ENCODE peak calls at places on chromosome 4, in four cellular contexts. Q, A, M and F are unnamed samples.
A peak's percentile ranks its signal among the peaks of the same experiment; 100 is the strongest.

GRCh38 chr4:13415068-13415785 is 68.9 kb downstream of the RAB28 start:
- DNase-seq in Q (no peak), A (no peak), M (no peak), F (no peak)

GRCh38 chr4:158936238-158936637 is 166.6 kb upstream of the RAPGEF2 start:
- DNase-seq in Q (peak; percentile 61), A (no peak), M (no peak), F (no peak)

GRCh38 chr4:16824278-16824806 is 74.1 kb downstream of the LDB2 start:
- DNase-seq in Q (peak; percentile 64), A (no peak), M (no peak), F (no peak)

GRCh38 chr4:10584042-10584441 is 100.5 kb downstream of the CLNK start:
- DNase-seq in Q (peak; percentile 72), A (no peak), M (no peak), F (no peak)

GRCh38 chr4:154489558-154490260 is 1.9 kb downstream of the DCHS2 start:
- DNase-seq in Q (no peak), A (peak; percentile 10), M (no peak), F (no peak)

GRCh38 chr4:164207460-164207859 is 546.5 kb upstream of the SMIM31 start:
- DNase-seq in Q (no peak), A (no peak), M (no peak), F (no peak)

GRCh38 chr4:150240011-150240410 is 161.8 kb downstream of the DCLK2 start:
- DNase-seq in Q (peak; percentile 53), A (no peak), M (no peak), F (no peak)

GRCh38 chr4:86730310-86730709 is 118.9 kb downstream of the SLC10A6 start:
- DNase-seq in Q (no peak), A (no peak), M (no peak), F (no peak)

GRCh38 chr4:113699772-113700171 is 61.8 kb downstream of the CAMK2D start:
- DNase-seq in Q (peak; percentile 57), A (no peak), M (no peak), F (no peak)

GRCh38 chr4:123463869-123464268 is 67.3 kb downstream of the SPRY1 start:
- DNase-seq in Q (no peak), A (no peak), M (no peak), F (no peak)

GRCh38 chr4:155900402-155900801 is 3.1 kb upstream of the TDO2 start:
- DNase-seq in Q (peak; percentile 12), A (no peak), M (no peak), F (peak; percentile 87)

GRCh38 chr4:106284227-106284626 is 31.8 kb downstream of the TBCK start:
- DNase-seq in Q (no peak), A (no peak), M (no peak), F (no peak)
- H3K27ac ChIP-seq in Q (no peak overlapping the region), A (no peak overlapping the region), M (no peak overlapping the region), F (no peak overlapping the region)

DNA sequence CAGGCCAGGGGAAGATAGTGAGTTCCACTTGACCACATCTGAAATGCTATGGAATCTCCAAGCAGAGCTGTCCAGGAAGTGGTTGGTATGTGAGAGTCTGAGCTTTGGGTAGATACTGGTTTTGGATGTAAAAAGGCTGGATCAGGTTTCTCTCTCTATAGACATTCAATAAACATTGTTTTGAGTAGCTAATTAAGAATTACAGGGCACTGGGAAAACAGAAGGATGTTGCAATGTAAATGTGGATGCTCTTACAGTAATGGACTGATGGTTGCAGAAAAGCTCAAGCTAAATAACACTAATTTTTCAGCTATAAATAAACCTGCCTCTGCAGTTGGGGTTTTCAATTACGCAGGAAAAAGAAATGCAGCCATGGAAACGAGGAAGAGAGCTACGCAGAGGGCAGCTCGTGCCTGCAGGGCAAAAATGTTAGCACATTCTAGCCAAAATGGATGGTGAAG is 13.4 kb upstream of the CHRNA9 start:
- DNase-seq in Q (peak; percentile 47), A (no peak), M (no peak), F (no peak)
- H3K27ac ChIP-seq in Q (peak overlapping the region; percentile 26), A (no peak overlapping the region), M (no peak overlapping the region), F (no peak overlapping the region)

DNA sequence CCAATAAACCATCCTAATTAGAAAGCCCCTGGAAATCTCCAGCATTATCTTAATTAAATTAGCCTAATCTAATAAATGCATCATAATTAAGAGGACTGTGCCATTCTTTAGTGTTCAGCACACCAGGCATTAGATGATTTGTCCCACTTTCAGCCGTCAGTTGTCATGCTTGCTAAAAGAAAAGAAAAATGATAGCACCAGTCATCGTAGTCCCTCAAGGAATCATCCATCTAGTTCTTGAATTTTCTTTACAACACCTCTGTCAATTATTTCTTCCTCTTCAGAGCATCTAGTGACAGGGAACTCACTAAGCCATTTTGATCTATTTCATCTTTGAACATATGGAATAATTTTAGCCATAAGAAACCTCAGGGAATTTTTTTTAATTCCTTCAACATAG is 156.0 kb downstream of the PALLD start:
- DNase-seq in Q (no peak), A (no peak), M (no peak), F (no peak)
- H3K27ac ChIP-seq in Q (no peak overlapping the region), A (no peak overlapping the region), M (no peak overlapping the region), F (no peak overlapping the region)

GRCh38 chr4:142407569-142407968 is 438.5 kb downstream of the INPP4B start:
- DNase-seq in Q (peak; percentile 59), A (no peak), M (no peak), F (no peak)

GRCh38 chr4:142406051-142406549 is 440.0 kb downstream of the INPP4B start:
- DNase-seq in Q (peak; percentile 35), A (no peak), M (no peak), F (peak; percentile 22)

GRCh38 chr4:142404191-142404611 is 441.9 kb downstream of the INPP4B start:
- DNase-seq in Q (peak; percentile 95), A (peak; percentile 33), M (no peak), F (no peak)

GRCh38 chr4:142406917-142407501 is 439.1 kb downstream of the INPP4B start:
- DNase-seq in Q (peak; percentile 9), A (no peak), M (no peak), F (peak; percentile 16)

GRCh38 chr4:142405021-142405991 is 440.8 kb downstream of the INPP4B start:
- DNase-seq in Q (peak; percentile 86), A (peak; percentile 15), M (peak; percentile 25), F (peak; percentile 25)
- H3K27ac ChIP-seq in Q (peak overlapping the region; percentile 93), A (peak overlapping the region; percentile 80), M (peak overlapping the region; percentile 51), F (peak overlapping the region; percentile 86)

GRCh38 chr4:74764119-74764518 is 30.2 kb downstream of the BTC start:
- DNase-seq in Q (no peak), A (no peak), M (no peak), F (no peak)

GRCh38 chr4:74770511-74770910 is 23.8 kb downstream of the BTC start:
- DNase-seq in Q (no peak), A (no peak), M (no peak), F (no peak)

GRCh38 chr4:74772783-74773182 is 21.5 kb downstream of the BTC start:
- DNase-seq in Q (no peak), A (no peak), M (no peak), F (no peak)

GRCh38 chr4:74772106-74772505 is 22.2 kb downstream of the BTC start:
- DNase-seq in Q (no peak), A (no peak), M (no peak), F (no peak)

GRCh38 chr4:74768857-74769525 is 25.3 kb downstream of the BTC start:
- DNase-seq in Q (peak; percentile 26), A (no peak), M (no peak), F (no peak)
- H3K27ac ChIP-seq in Q (no peak overlapping the region), A (no peak overlapping the region), M (no peak overlapping the region), F (no peak overlapping the region)